ENCODE peak calls at places on chromosome 17, in ten cellular contexts. V, X, N, M, L, G, T, D, S and R are unnamed samples.

GRCh38 chr17:29827179-29827578 is 102.8 kb downstream of the SSH2 start:
- DNase-seq in V (no peak), X (no peak), N (no peak), M (no peak), L (no peak), G (no peak), T (no peak), D (no peak), S (no peak), R (no peak)

GRCh38 chr17:14121952-14122351 is 52.6 kb downstream of the COX10 start:
- DNase-seq in V (no peak), X (no peak), N (no peak), M (no peak), L (no peak), G (no peak), T (no peak), D (no peak), S (no peak), R (no peak)

GRCh38 chr17:3400008-3400407 is 1.8 kb upstream of the OR1E1 start:
- DNase-seq in V (no peak), X (no peak), N (no peak), M (no peak), L (no peak), G (no peak), T (no peak), D (no peak), S (no peak), R (no peak)

GRCh38 chr17:72901657-72902056 is 190.8 kb downstream of the SLC39A11 start:
- DNase-seq in V (no peak), X (no peak), N (no peak), M (no peak), L (no peak), G (no peak), T (no peak), D (no peak), S (no peak), R (no peak)

GRCh38 chr17:35612924-35613521 is 25.9 kb downstream of the AP2B1 start:
- DNase-seq in V (no peak), X (peak), N (peak), M (peak), L (no peak), G (peak), T (peak), D (peak), S (peak), R (peak)

GRCh38 chr17:47840742-47841487 is at the start of gene SCRN2:
- DNase-seq in V (peak), X (peak), N (peak), M (peak), L (peak), G (peak), T (peak), D (peak), S (peak), R (peak)

GRCh38 chr17:16380640-16381495 is at the start of gene UBB:
- DNase-seq in V (peak), X (peak), N (peak), M (peak), L (peak), G (peak), T (peak), D (peak), S (peak), R (peak)

GRCh38 chr17:19747829-19748806 is at the start of gene ALDH3A1:
- DNase-seq in V (no peak), X (no peak), N (no peak), M (no peak), L (peak), G (no peak), T (no peak), D (no peak), S (peak), R (no peak)

GRCh38 chr17:32323784-32324590 is 18.0 kb downstream of the C17orf75 start:
- DNase-seq in V (peak), X (peak), N (no peak), M (peak), L (no peak), G (no peak), T (no peak), D (peak), S (peak), R (no peak)

GRCh38 chr17:45841098-45841497 is 3.6 kb upstream of the SPPL2C start:
- DNase-seq in V (no peak), X (no peak), N (no peak), M (no peak), L (no peak), G (no peak), T (no peak), D (no peak), S (no peak), R (no peak)

GRCh38 chr17:17344507-17345293 is 41.5 kb downstream of the NT5M start:
- DNase-seq in V (peak), X (no peak), N (no peak), M (no peak), L (peak), G (no peak), T (no peak), D (no peak), S (no peak), R (no peak)

GRCh38 chr17:47267354-47267828 is 13.8 kb downstream of the ITGB3 start:
- DNase-seq in V (no peak), X (peak), N (peak), M (no peak), L (no peak), G (no peak), T (peak), D (peak), S (peak), R (no peak)

GRCh38 chr17:14903810-14904209 is 361.3 kb downstream of the PMP22 start:
- DNase-seq in V (no peak), X (no peak), N (no peak), M (no peak), L (no peak), G (no peak), T (peak), D (peak), S (peak), R (no peak)

GRCh38 chr17:19250421-19251141 is 13.4 kb downstream of the EPN2 start:
- DNase-seq in V (peak), X (no peak), N (no peak), M (no peak), L (peak), G (no peak), T (no peak), D (no peak), S (peak), R (no peak)

GRCh38 chr17:77528516-77529327 is 388.0 kb downstream of the SEC14L1 start:
- DNase-seq in V (peak), X (no peak), N (no peak), M (peak), L (peak), G (peak), T (no peak), D (no peak), S (no peak), R (no peak)

GRCh38 chr17:16961792-16962191 is 10.1 kb downstream of the TNFRSF13B start:
- DNase-seq in V (no peak), X (no peak), N (no peak), M (no peak), L (no peak), G (no peak), T (no peak), D (no peak), S (no peak), R (no peak)

GRCh38 chr17:39823407-39824054 is 40.6 kb downstream of the IKZF3 start:
- DNase-seq in V (no peak), X (no peak), N (no peak), M (no peak), L (no peak), G (peak), T (no peak), D (no peak), S (no peak), R (no peak)

GRCh38 chr17:83192161-83192788 is 112.9 kb downstream of the METRNL start:
- DNase-seq in V (peak), X (no peak), N (no peak), M (no peak), L (no peak), G (no peak), T (no peak), D (peak), S (peak), R (no peak)

GRCh38 chr17:45428954-45429337 is 3.7 kb downstream of the ARHGAP27 start:
- DNase-seq in V (peak), X (no peak), N (no peak), M (no peak), L (no peak), G (peak), T (no peak), D (no peak), S (no peak), R (no peak)

GRCh38 chr17:34401165-34401564 is 38.1 kb upstream of the CCL1 start:
- DNase-seq in V (no peak), X (peak), N (no peak), M (no peak), L (no peak), G (no peak), T (no peak), D (no peak), S (no peak), R (no peak)

GRCh38 chr17:8896641-8897635 is 29.5 kb upstream of the PIK3R6 start:
- DNase-seq in V (peak), X (no peak), N (no peak), M (no peak), L (no peak), G (no peak), T (no peak), D (no peak), S (no peak), R (no peak)

GRCh38 chr17:60491771-60492170 is 34.3 kb downstream of the APPBP2 start:
- DNase-seq in V (no peak), X (no peak), N (no peak), M (no peak), L (no peak), G (peak), T (no peak), D (no peak), S (no peak), R (no peak)

GRCh38 chr17:35372846-35373531 is 432 bp downstream of the SLFN11 start:
- DNase-seq in V (peak), X (no peak), N (no peak), M (peak), L (no peak), G (peak), T (no peak), D (no peak), S (no peak), R (no peak)

DNA sequence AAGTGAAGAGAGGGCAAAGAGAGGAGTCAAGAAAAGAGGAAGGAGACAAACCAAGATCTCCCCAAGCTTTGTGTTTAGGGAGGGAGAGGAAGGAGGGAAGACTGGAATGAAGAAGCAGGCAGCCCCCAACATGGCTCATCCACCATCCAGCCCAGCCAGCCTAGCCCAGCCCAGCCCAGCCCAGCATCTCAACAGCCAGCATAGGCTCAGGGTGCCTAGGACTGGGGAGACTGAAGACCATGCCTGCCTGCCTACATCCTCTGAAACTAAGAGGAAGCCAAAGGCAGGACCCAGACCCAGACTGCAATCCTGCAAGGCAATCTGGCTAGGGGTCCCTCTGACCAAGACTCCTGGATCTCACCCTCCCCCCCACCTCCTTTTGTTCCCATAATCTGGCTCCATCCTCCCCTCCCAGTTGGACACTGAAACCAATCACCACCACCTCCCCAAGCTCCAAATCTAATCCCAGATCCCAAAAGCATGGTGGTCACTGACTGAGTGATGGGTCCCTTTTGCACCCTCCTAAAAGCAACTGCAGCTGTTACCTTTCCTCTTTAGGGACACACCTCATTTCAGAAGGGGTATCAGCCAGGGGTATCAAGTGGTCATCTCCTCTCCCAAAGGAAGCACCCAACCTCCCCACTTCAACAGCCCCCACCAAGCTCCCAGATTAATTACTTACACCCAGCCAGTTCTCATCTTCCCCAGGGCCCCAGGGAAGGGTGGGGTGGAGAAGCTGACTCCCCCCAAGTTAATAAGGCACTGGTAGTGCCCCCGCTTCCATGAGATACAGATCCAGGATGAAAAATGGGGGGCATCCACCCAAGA is 1.2 kb downstream of the HDAC5 start:
- DNase-seq in V (no peak), X (no peak), N (no peak), M (no peak), L (no peak), G (peak), T (no peak), D (no peak), S (no peak), R (no peak)
- H3K4me3 ChIP-seq in V (peak), X (peak), N (peak), M (peak), L (peak), G (peak), T (peak), D (peak), S (peak), R (peak)

GRCh38 chr17:27457405-27457730 is 1.1 kb downstream of the KSR1 start:
- DNase-seq in V (no peak), X (no peak), N (no peak), M (no peak), L (no peak), G (no peak), T (no peak), D (no peak), S (no peak), R (no peak)

GRCh38 chr17:27456681-27457404 is 595 bp downstream of the KSR1 start:
- DNase-seq in V (peak), X (no peak), N (no peak), M (no peak), L (no peak), G (peak), T (peak), D (no peak), S (no peak), R (no peak)

GRCh38 chr17:27459433-27459832 is 3.2 kb downstream of the KSR1 start:
- DNase-seq in V (no peak), X (no peak), N (no peak), M (no peak), L (no peak), G (no peak), T (peak), D (no peak), S (no peak), R (no peak)

GRCh38 chr17:27458524-27458908 is 2.3 kb downstream of the KSR1 start:
- DNase-seq in V (no peak), X (no peak), N (no peak), M (no peak), L (no peak), G (peak), T (no peak), D (no peak), S (no peak), R (no peak)

GRCh38 chr17:27457731-27458523 is 1.7 kb downstream of the KSR1 start:
- DNase-seq in V (no peak), X (no peak), N (peak), M (no peak), L (no peak), G (peak), T (peak), D (peak), S (peak), R (no peak)
- H3K4me3 ChIP-seq in V (peak), X (no peak), N (peak), M (peak), L (peak), G (peak), T (peak), D (peak), S (peak), R (peak)

GRCh38 chr17:57445772-57446472 is 189.6 kb downstream of the MSI2 start:
- DNase-seq in V (no peak), X (no peak), N (no peak), M (no peak), L (no peak), G (no peak), T (no peak), D (no peak), S (no peak), R (peak)

GRCh38 chr17:57443781-57444180 is 187.5 kb downstream of the MSI2 start:
- DNase-seq in V (no peak), X (no peak), N (no peak), M (no peak), L (no peak), G (no peak), T (no peak), D (no peak), S (no peak), R (no peak)

GRCh38 chr17:57442914-57443571 is 186.7 kb downstream of the MSI2 start:
- DNase-seq in V (peak), X (peak), N (no peak), M (peak), L (peak), G (no peak), T (peak), D (no peak), S (peak), R (no peak)

GRCh38 chr17:57445051-57445450 is 188.7 kb downstream of the MSI2 start:
- DNase-seq in V (no peak), X (no peak), N (no peak), M (no peak), L (no peak), G (no peak), T (peak), D (no peak), S (no peak), R (no peak)

DNA sequence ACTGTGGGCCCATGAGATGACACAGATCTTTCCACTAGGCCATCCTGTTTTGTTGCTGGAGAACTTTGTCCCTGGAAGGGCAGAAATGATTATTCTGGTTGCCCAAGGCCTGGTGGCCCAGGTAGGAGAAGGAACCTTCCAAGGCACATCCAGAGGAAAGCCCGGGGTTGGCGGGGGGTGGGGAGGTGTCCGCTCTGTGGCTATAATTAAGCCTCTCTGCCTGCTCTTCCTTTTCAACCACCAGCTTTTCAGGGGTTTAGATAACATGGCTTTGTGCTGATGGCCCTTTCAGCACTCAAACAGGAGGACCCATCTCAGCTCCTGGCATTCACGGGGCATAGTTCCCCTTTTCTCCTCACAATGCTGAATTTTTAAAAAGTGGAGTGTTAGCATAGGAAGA is 188.3 kb downstream of the MSI2 start:
- DNase-seq in V (no peak), X (no peak), N (no peak), M (no peak), L (no peak), G (no peak), T (no peak), D (no peak), S (no peak), R (no peak)
- H3K4me3 ChIP-seq in V (no peak), X (no peak), N (no peak), M (no peak), L (no peak), G (no peak), T (no peak), D (no peak), S (no peak), R (no peak)

GRCh38 chr17:79834575-79835469 is 4.4 kb downstream of the CBX4 start:
- DNase-seq in V (peak), X (no peak), N (no peak), M (peak), L (no peak), G (peak), T (no peak), D (no peak), S (no peak), R (no peak)
- H3K4me3 ChIP-seq in V (no peak), X (no peak), N (no peak), M (no peak), L (no peak), G (peak), T (no peak), D (no peak), S (no peak), R (no peak)

DNA sequence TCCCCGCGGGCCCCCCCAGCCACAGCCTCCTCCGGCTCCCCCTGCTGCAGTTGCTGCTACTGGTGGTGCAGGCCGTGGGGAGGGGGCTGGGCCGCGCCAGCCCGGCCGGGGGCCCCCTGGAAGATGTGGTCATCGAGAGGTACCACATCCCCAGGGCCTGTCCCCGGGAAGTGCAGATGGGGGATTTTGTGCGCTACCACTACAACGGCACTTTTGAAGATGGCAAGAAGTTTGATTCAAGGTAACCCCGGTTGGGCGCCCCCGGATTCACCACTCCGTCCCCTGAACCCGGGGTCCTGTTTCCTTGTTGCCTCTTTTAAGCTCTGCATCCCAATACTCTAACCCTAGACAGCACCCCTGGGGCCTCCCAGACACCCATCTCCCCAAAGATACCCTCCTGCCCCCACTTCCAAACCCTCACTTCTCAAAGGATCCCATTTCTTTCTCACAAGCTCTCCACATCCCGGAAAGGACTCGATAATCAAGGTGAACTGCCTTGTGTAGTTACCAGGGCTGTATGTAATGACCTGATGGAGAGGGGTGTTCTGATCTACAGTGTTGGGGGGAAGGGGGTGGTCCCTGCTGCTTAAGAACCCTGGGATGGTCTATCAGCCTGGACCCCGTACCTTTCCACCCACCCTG is 356 bp downstream of the FKBP10 start:
- DNase-seq in V (no peak), X (no peak), N (no peak), M (no peak), L (no peak), G (peak), T (no peak), D (no peak), S (no peak), R (no peak)
- H3K4me3 ChIP-seq in V (peak), X (peak), N (peak), M (no peak), L (peak), G (peak), T (peak), D (peak), S (peak), R (peak)

GRCh38 chr17:81428945-81429344 is 33.7 kb downstream of the BAHCC1 start:
- DNase-seq in V (no peak), X (no peak), N (no peak), M (no peak), L (no peak), G (no peak), T (no peak), D (no peak), S (no peak), R (no peak)
- H3K4me3 ChIP-seq in V (no peak), X (no peak), N (no peak), M (no peak), L (no peak), G (no peak), T (no peak), D (no peak), S (no peak), R (no peak)

GRCh38 chr17:42248351-42249179 is 27.6 kb downstream of the STAT5B start:
- DNase-seq in V (peak), X (no peak), N (peak), M (peak), L (peak), G (peak), T (peak), D (peak), S (peak), R (peak)
- H3K4me3 ChIP-seq in V (peak), X (no peak), N (no peak), M (peak), L (peak), G (no peak), T (peak), D (peak), S (peak), R (peak)

DNA sequence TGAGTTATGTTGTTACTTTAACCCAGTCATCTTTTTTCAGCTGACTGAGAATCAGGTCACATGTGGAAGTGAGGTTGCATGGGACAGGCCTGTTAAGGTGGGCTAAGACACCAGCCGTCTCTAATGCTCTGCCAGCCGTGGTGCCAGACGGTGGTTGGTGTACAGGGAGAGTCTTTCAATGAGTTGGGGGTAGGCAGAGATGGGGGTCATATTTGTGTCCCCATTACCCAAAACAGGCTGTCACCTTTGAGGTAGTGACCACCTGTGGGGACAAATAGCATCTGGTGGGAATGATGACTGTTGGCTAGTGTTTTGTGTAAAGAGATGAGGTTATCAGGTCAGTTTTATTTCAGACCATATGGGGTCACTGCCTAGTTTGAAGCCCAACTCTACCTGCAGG is 1.8 kb downstream of the RPL38 start:
- DNase-seq in V (no peak), X (no peak), N (no peak), M (no peak), L (no peak), G (no peak), T (no peak), D (no peak), S (no peak), R (no peak)
- H3K4me3 ChIP-seq in V (no peak), X (peak), N (no peak), M (peak), L (no peak), G (peak), T (no peak), D (no peak), S (peak), R (peak)